ENCODE peak calls at places on chromosomes 1 and 21, in eight cellular contexts. Z is GM20000, D is mesothelial cell of epicardium, A is neural crest cell, P is fibroblast of lung, O is IMR-90, K is stomach, Y is PC-3. F is an unnamed sample.

GRCh38 chr1:110615548-110616130 is 9.5 kb upstream of the KCNA2 start:
- DNase-seq in O (peak; percentile 51), K (peak; percentile 68), A (peak; percentile 65), Y (peak; percentile 82), D (peak; percentile 64), Z (peak; percentile 72), P (peak; percentile 34), F (peak; percentile 48)

GRCh38 chr1:226110249-226111108 is 48.0 kb downstream of the H3-3A start:
- DNase-seq in K (peak; percentile 76), A (peak; percentile 58), Y (peak; percentile 71), Z (peak; percentile 98), D (peak; percentile 69), P (peak; percentile 60), O (peak; percentile 58), F (peak; percentile 73)

GRCh38 chr1:206663832-206664652 is 20.7 kb upstream of the MAPKAPK2 start:
- DNase-seq in D (peak; percentile 86), Z (peak; percentile 79), Y (peak; percentile 89), P (peak; percentile 42), K (peak; percentile 67), A (peak; percentile 80), O (peak; percentile 66), F (peak; percentile 70)

GRCh38 chr1:198178615-198179014 is 21.8 kb downstream of the NEK7 start:
- DNase-seq in D (no peak), Y (no peak), P (no peak), Z (no peak), O (no peak), K (no peak), A (no peak), F (no peak)

GRCh38 chr1:48246727-48247126 is 24.2 kb downstream of the SLC5A9 start:
- DNase-seq in K (peak; percentile 91), A (no peak), Y (peak; percentile 11), P (no peak), O (no peak), D (no peak), Z (no peak), F (no peak)

GRCh38 chr1:173097001-173097400 is 46.3 kb upstream of the TNFSF18 start:
- DNase-seq in Z (no peak), O (peak; percentile 52), A (no peak), P (peak; percentile 67), K (no peak), Y (peak; percentile 82), D (no peak), F (no peak)

GRCh38 chr1:159800177-159800935 is 1.8 kb upstream of the FCRL6 start:
- DNase-seq in A (no peak), Y (peak; percentile 19), K (no peak), D (no peak), Z (no peak), O (no peak), P (no peak), F (no peak)

GRCh38 chr1:185862235-185862634 is 128.0 kb downstream of the HMCN1 start:
- DNase-seq in A (no peak), O (peak; percentile 49), P (peak; percentile 61), Y (peak; percentile 21), D (no peak), Z (no peak), K (no peak), F (no peak)

GRCh38 chr1:14412235-14412634 is 186.2 kb upstream of the KAZN start:
- DNase-seq in K (no peak), D (no peak), O (no peak), Z (no peak), A (no peak), Y (no peak), P (no peak), F (no peak)

GRCh38 chr1:111141803-111142202 is 1.8 kb downstream of the CEPT1 start:
- DNase-seq in D (no peak), A (no peak), Z (no peak), K (no peak), Y (peak; percentile 21), P (no peak), O (no peak), F (no peak)

GRCh38 chr1:197985340-197985739 is 68.2 kb downstream of the LHX9 start:
- DNase-seq in K (no peak), D (no peak), P (no peak), A (no peak), Y (no peak), Z (no peak), O (peak; percentile 13), F (no peak)

GRCh38 chr1:116540088-116540487 is 30.7 kb downstream of the CD58 start:
- DNase-seq in A (no peak), P (no peak), D (no peak), Z (peak; percentile 77), Y (no peak), K (no peak), O (no peak), F (no peak)

GRCh38 chr1:44630116-44630515 is 44.2 kb downstream of the TMEM53 start:
- DNase-seq in Y (no peak), O (peak; percentile 82), A (no peak), D (no peak), Z (no peak), K (no peak), P (peak; percentile 81), F (no peak)

GRCh38 chr1:167670563-167670962 is 40.5 kb downstream of the RCSD1 start:
- DNase-seq in K (no peak), A (no peak), Y (no peak), O (no peak), P (no peak), D (no peak), Z (no peak), F (no peak)

GRCh38 chr1:239719642-239720258 is 333.4 kb downstream of the CHRM3 start:
- DNase-seq in Y (no peak), P (no peak), O (no peak), D (no peak), K (no peak), A (no peak), Z (no peak), F (no peak)

GRCh38 chr1:245173446-245174178 is 18.8 kb downstream of the KIF26B start:
- DNase-seq in Z (no peak), P (peak; percentile 44), K (no peak), Y (peak; percentile 44), D (no peak), O (no peak), A (no peak), F (no peak)

GRCh38 chr1:53128401-53128800 is 14.0 kb downstream of the SLC1A7 start:
- DNase-seq in O (no peak), K (no peak), D (no peak), P (no peak), A (no peak), Z (no peak), Y (no peak), F (no peak)

GRCh38 chr1:156838972-156839371 is 19.9 kb downstream of the INSRR start:
- DNase-seq in K (peak; percentile 28), A (peak; percentile 57), D (peak; percentile 52), Y (peak; percentile 67), O (no peak), P (no peak), Z (peak; percentile 71), F (peak; percentile 68)

GRCh38 chr21:36478941-36479340 is 981 bp downstream of the CLDN14 start:
- DNase-seq in Z (no peak), P (peak; percentile 55), Y (no peak), A (peak; percentile 8), K (no peak), D (no peak), O (no peak), F (no peak)
- TF ChIP-seq CTCF in Z (no peak), P (peak; percentile 10), Y (peak; percentile 41), A (no peak), K (no peak), D (no peak), O (peak; percentile 19), F (no peak)

GRCh38 chr1:5950201-5950895 is 41.9 kb downstream of the NPHP4 start:
- DNase-seq in D (no peak), P (no peak), A (no peak), Z (no peak), Y (no peak), O (no peak), K (no peak), F (no peak)

GRCh38 chr1:5949761-5950100 is 42.5 kb downstream of the NPHP4 start:
- DNase-seq in O (no peak), K (peak; percentile 17), Z (no peak), A (no peak), D (no peak), P (no peak), Y (no peak), F (no peak)

GRCh38 chr1:5947978-5948680 is 44.1 kb downstream of the NPHP4 start:
- DNase-seq in P (no peak), Z (no peak), Y (peak; percentile 16), K (peak; percentile 16), A (no peak), D (no peak), O (no peak), F (no peak)

GRCh38 chr1:5948681-5949005 is 43.6 kb downstream of the NPHP4 start:
- DNase-seq in O (no peak), P (no peak), A (no peak), Y (peak; percentile 41), D (no peak), K (no peak), Z (no peak), F (no peak)

DNA sequence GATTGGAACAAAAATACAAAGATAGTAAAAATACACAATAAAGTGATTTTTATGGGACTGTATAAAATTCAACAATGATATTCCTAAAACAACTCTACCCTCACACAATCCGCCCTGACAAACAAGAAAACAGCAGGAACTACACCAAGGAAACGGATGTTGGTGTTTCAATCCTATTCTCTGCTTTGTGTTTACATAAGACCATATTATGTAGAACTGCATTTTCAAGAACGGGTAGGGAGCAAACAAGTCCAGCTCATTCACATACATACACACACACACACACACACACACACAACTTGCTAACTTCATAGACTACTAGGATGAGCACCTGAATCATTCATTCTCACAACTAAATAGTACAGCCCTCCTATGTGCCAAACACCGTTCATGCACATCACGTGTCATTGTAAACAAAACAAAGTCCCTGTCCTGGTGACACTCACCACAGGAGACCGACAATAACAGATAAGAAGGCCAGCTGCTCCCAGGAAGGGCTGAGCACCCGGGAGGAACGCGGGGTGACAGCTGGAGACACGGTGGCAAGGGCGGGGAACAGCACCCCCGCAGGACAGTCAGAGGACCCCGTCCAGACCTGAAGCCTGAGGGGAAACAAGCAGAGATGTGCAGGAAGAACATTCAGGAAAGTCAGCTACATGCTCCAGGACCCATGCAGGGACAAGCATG is 43.0 kb downstream of the NPHP4 start:
- DNase-seq in O (no peak), Y (peak; percentile 17), A (no peak), Z (no peak), D (no peak), K (no peak), P (no peak), F (no peak)
- TF ChIP-seq CTCF in O (peak; percentile 1), Y (peak; percentile 44), A (peak; percentile 26), Z (no peak), D (no peak), K (no peak), P (no peak), F (no peak)

GRCh38 chr1:50333595-50333974 is 89.7 kb downstream of the DMRTA2 start:
- DNase-seq in K (peak; percentile 45), P (peak; percentile 2), Y (peak; percentile 30), Z (peak; percentile 88), A (peak; percentile 59), D (peak; percentile 63), O (peak; percentile 3), F (peak; percentile 74)
- TF ChIP-seq CTCF in K (peak; percentile 42), P (peak; percentile 41), Y (peak; percentile 21), Z (peak; percentile 91), A (peak; percentile 68), D (peak; percentile 76), O (peak; percentile 62), F (peak; percentile 73)

DNA sequence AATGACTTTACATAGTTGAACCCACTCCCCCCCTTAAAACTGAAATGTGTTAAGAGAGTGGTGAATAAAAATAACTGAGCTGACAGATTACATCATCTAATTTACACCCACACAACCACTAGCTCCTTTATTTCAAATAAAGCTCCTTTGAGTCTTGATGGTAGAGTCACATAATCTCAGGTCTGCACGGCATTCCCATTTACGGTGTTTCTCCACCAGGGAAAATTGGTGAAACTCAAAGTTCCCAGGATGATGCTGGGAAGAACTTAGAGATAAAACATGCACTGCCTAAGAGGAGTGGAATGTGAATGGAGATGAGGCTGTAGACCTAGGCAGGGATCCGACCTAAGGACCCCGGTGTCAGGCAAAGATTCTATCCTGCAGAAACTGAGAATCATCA is 727.8 kb upstream of the ADAMTS5 start:
- DNase-seq in Y (no peak), A (no peak), O (no peak), K (no peak), P (peak; percentile 9), D (no peak), Z (no peak), F (no peak)
- TF ChIP-seq CTCF in Y (no peak), A (no peak), O (no peak), K (no peak), P (no peak), D (no peak), Z (no peak), F (no peak)